ENCODE peak calls at places on chromosomes 6 and 20, in four cellular contexts. K is transverse colon, N is esophagus squamous epithelium, D is sigmoid colon. C is an unnamed sample.

GRCh38 chr6:75524322-75524972 is 30.8 kb upstream of the FILIP1 start:
- DNase-seq in K (no peak), N (no peak), D (no peak), C (no peak)

GRCh38 chr6:131519670-131520436 is 53.2 kb upstream of the ARG1 start:
- DNase-seq in K (peak; percentile 19), N (no peak), D (no peak), C (peak; percentile 53)

GRCh38 chr6:147108256-147108910 is 95.8 kb upstream of the STXBP5 start:
- DNase-seq in K (no peak), N (no peak), D (no peak), C (peak; percentile 16)

GRCh38 chr6:4615231-4615630 is 161.0 kb upstream of the CDYL start:
- DNase-seq in K (no peak), N (no peak), D (peak; percentile 41), C (no peak)

GRCh38 chr20:54624701-54625472 is 149.5 kb downstream of the DOK5 start:
- DNase-seq in K (no peak), N (no peak), D (no peak), C (no peak)

GRCh38 chr6:84618046-84618752 is 146.2 kb downstream of the TBX18 start:
- DNase-seq in K (no peak), N (no peak), D (no peak), C (no peak)

GRCh38 chr20:8647868-8648495 is 420.9 kb upstream of the PLCB4 start:
- DNase-seq in K (peak; percentile 7), N (no peak), D (peak; percentile 82), C (peak; percentile 20)

GRCh38 chr20:20743511-20744169 is 31.2 kb upstream of the RALGAPA2 start:
- DNase-seq in K (peak; percentile 33), N (no peak), D (peak; percentile 89), C (peak; percentile 93)

GRCh38 chr6:41593451-41594238 is 44.6 kb upstream of the MDFI start:
- DNase-seq in K (no peak), N (no peak), D (no peak), C (no peak)

GRCh38 chr6:112037783-112038216 is 16.1 kb upstream of the CCN6 start:
- DNase-seq in K (peak; percentile 40), N (no peak), D (peak; percentile 93), C (no peak)

GRCh38 chr6:125453516-125453915 is 151.7 kb upstream of the HDDC2 start:
- DNase-seq in K (no peak), N (no peak), D (no peak), C (peak; percentile 10)

GRCh38 chr20:61186771-61187170 is 65.3 kb upstream of the CDH4 start:
- DNase-seq in K (no peak), N (no peak), D (no peak), C (no peak)

GRCh38 chr20:59663513-59663890 is 59.2 kb downstream of the PHACTR3 start:
- DNase-seq in K (no peak), N (no peak), D (no peak), C (no peak)

GRCh38 chr6:160102956-160103824 is 18.4 kb upstream of the SLC22A1 start:
- DNase-seq in K (peak; percentile 31), N (no peak), D (no peak), C (peak; percentile 65)

GRCh38 chr6:95364016-95364604 is 213.2 kb upstream of the MANEA start:
- DNase-seq in K (no peak), N (no peak), D (no peak), C (peak; percentile 37)

GRCh38 chr20:755931-756330 is 12.4 kb downstream of the SLC52A3 start:
- DNase-seq in K (no peak), N (no peak), D (no peak), C (no peak)

GRCh38 chr20:32960222-32960518 is 44.1 kb downstream of the SUN5 start:
- DNase-seq in K (no peak), N (no peak), D (no peak), C (no peak)

GRCh38 chr6:40350942-40351217 is 236.3 kb downstream of the LRFN2 start:
- DNase-seq in K (no peak), N (no peak), D (peak; percentile 11), C (no peak)

GRCh38 chr6:70790483-70790882 is 122.8 kb downstream of the SMAP1 start:
- DNase-seq in K (no peak), N (no peak), D (no peak), C (no peak)

GRCh38 chr6:56241106-56241812 is 6.1 kb downstream of the COL21A1 start:
- DNase-seq in K (no peak), N (no peak), D (no peak), C (no peak)

GRCh38 chr6:28336284-28337024 is 506 bp upstream of the ZSCAN31 start:
- DNase-seq in K (peak; percentile 43), N (no peak), D (no peak), C (peak; percentile 97)

DNA sequence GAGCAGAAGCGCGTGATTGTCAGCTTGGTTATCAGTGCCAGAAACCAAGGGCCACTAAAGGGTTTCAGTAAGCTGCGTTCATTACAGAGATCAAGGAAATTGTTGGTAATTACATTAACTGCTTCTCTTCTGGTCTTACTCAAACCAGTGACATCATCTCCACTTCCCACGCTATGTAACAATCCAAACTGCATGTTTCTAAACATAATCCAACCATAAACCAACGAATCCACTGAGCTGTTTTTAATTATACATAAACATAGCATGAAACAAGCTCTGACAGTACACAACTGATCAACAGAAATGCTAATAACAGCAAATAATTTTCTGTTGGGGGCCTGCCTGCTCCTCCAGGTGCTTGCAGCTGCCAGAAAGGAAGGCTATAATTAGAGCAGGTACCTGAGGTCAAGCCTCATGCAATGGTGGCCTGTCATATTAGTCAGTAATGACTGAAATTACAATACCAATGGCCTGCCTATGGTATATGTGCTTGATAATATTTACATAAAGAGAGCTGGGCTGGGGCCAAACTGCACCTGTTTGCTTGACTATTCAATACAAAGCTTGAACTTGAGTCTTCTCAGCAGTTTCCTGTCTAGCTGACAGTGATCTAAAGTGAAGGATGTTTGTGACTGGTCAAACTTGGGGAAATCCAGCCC is 40.1 kb downstream of the ILRUN start:
- DNase-seq in K (peak; percentile 69), N (no peak), D (no peak), C (peak; percentile 71)
- H3K4me3 ChIP-seq in K (peak overlapping the region; percentile 26), N (peak overlapping the region; percentile 67), D (no peak overlapping the region), C (no peak overlapping the region)

GRCh38 chr20:49281913-49282467 is 4.1 kb upstream of the ZNFX1 start:
- DNase-seq in K (no peak), N (no peak), D (no peak), C (peak; percentile 12)

GRCh38 chr20:49279677-49280462 is 2.0 kb upstream of the ZNFX1 start:
- DNase-seq in K (no peak), N (no peak), D (no peak), C (peak; percentile 55)

GRCh38 chr20:49281059-49281912 is 3.4 kb upstream of the ZNFX1 start:
- DNase-seq in K (no peak), N (no peak), D (no peak), C (peak; percentile 89)

GRCh38 chr20:49278817-49279676 is 1.2 kb upstream of the ZNFX1 start:
- DNase-seq in K (peak; percentile 27), N (no peak), D (no peak), C (peak; percentile 56)

DNA sequence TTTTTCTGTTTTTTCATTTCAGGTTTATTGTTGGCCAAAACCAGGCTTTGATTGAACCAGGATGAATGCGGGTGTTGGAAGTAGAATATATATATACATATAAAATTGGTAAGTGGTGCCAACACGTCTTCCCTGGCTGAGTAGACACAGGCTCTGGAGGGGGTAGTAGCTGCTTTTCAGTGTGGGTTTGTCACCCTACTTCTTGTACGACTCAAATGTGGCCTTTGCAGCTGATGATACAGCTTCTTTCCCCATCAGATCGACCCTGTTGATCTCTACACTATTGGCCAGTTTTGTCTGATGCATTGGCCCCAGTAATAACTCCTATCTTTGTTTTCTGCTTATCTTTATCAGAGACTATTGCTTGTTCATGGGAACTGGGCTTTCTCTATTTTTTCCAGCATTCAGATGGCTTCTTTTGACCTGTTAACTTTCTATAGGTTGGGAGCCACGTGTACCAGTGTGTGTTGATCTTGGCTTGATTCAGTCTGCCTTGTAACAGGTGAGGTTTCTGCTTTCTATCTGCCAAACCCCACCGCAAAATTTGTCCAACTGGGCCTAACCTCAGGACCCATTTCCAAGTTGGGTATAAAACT is 2.7 kb upstream of the ZNFX1 start:
- DNase-seq in K (no peak), N (no peak), D (no peak), C (peak; percentile 32)
- TF ChIP-seq POLR2A in K (no peak), N (no peak), D (no peak), C (no peak)

GRCh38 chr20:17594443-17594842 is 24.6 kb downstream of the DSTN start:
- DNase-seq in K (no peak), N (no peak), D (no peak), C (no peak)
- H3K4me3 ChIP-seq in K (no peak overlapping the region), N (peak overlapping the region; percentile 18), D (no peak overlapping the region), C (no peak overlapping the region)

GRCh38 chr6:157021267-157022021 is 244.3 kb downstream of the ARID1B start:
- DNase-seq in K (peak; percentile 94), N (peak; percentile 71), D (peak; percentile 97), C (peak; percentile 95)
- TF ChIP-seq POLR2A in K (peak; percentile 97), N (no peak), D (peak; percentile 92), C (peak; percentile 81)

DNA sequence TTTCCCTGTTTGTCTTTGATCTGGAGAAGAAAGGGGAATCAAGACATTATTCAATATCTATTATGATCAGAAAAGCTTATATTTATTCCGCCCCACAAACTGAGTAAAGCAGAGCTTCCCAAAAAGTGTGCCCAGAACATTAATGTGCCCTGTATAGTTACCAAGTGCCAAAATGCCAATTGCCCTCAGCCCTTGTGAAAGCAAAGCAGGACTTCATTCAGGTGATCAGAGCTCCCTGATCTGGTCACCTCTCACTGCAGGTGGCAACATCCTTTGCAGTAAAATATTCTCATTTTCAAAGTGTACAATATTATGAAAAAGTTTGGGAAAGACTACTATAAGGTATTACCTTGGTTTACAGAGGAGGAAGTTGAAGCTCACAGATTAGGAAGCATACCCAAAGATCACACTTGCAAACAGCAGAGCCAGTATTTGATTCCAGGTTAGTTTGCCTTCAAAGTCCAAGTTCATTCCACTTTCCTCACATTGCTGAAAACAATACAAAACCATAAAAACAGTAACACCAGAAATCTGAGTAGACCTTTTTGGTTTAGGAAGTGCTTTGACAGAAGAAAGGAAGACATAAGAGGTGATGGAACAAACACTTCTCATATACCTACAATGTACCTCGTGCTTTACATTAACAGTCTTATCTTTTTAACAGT is 19.6 kb upstream of the GCLC start:
- DNase-seq in K (no peak), N (no peak), D (no peak), C (no peak)
- H3K4me3 ChIP-seq in K (no peak overlapping the region), N (no peak overlapping the region), D (no peak overlapping the region), C (no peak overlapping the region)